ENCODE peak calls at places on chromosomes 16 and 17, in six cellular contexts. N, B, F, J, T and Y are unnamed samples.

GRCh38 chr16:54407596-54407995 is 121.0 kb upstream of the IRX3 start:
- DNase-seq in F (no peak), B (no peak), T (no peak), J (peak; percentile 1), N (peak; percentile 47), Y (no peak)

GRCh38 chr16:77807071-77807470 is 18.7 kb downstream of the VAT1L start:
- DNase-seq in B (no peak), J (no peak), F (no peak), T (no peak), N (no peak), Y (no peak)

GRCh38 chr16:87238371-87238715 is 78.8 kb downstream of the C16orf95 start:
- DNase-seq in J (no peak), N (no peak), B (no peak), T (no peak), F (no peak), Y (no peak)

GRCh38 chr17:1590031-1590746 is 27.6 kb upstream of the PITPNA start:
- DNase-seq in N (peak; percentile 85), J (peak; percentile 90), F (no peak), T (no peak), B (no peak), Y (no peak)

GRCh38 chr17:59331929-59332889 is 754 bp downstream of the YPEL2 start:
- DNase-seq in T (no peak), J (no peak), B (peak; percentile 32), F (no peak), N (no peak), Y (peak; percentile 41)

GRCh38 chr16:57380671-57381462 is 8.6 kb downstream of the CX3CL1 start:
- DNase-seq in F (no peak), T (no peak), J (peak; percentile 11), B (no peak), N (peak; percentile 50), Y (peak; percentile 32)

GRCh38 chr17:20171741-20172377 is 162.7 kb downstream of the SPECC1 start:
- DNase-seq in J (peak; percentile 18), B (no peak), F (no peak), T (no peak), N (no peak), Y (no peak)

GRCh38 chr16:29308644-29309546 is 97.6 kb downstream of the NPIPB11 start:
- DNase-seq in T (no peak), N (no peak), F (no peak), B (no peak), J (no peak), Y (no peak)

GRCh38 chr17:62067165-62068145 is 2.4 kb upstream of the MED13 start:
- DNase-seq in N (no peak), J (no peak), F (no peak), T (no peak), B (no peak), Y (no peak)

GRCh38 chr17:42179911-42180410 is 981 bp downstream of the KCNH4 start:
- DNase-seq in J (peak; percentile 30), F (peak; percentile 66), T (no peak), B (peak; percentile 24), N (peak; percentile 37), Y (peak; percentile 22)

GRCh38 chr17:3960764-3961163 is 3.5 kb downstream of the ATP2A3 start:
- DNase-seq in N (peak; percentile 27), T (no peak), B (no peak), J (peak; percentile 55), F (no peak), Y (no peak)

GRCh38 chr16:10981697-10982216 is 37.4 kb downstream of the CLEC16A start:
- DNase-seq in T (no peak), F (no peak), B (peak; percentile 90), N (no peak), J (no peak), Y (no peak)